ENCODE peak calls at places on chromosomes 3 and 15, in eight cellular contexts. Q, O, R, X, Z, Y, U and N are unnamed samples.

GRCh38 chr3:50671331-50671730 is 3.4 kb upstream of the DOCK3 start:
- DNase-seq in Q (peak), O (no peak), R (no peak), X (no peak), Z (peak), Y (no peak), U (peak), N (peak)

GRCh38 chr3:186361612-186362408 is at the start of gene DGKG:
- DNase-seq in Q (peak), O (no peak), R (peak), X (peak), Z (peak), Y (peak), U (peak), N (peak)

GRCh38 chr15:64856429-64857145 is 14.9 kb downstream of the PLEKHO2 start:
- DNase-seq in Q (no peak), O (no peak), R (no peak), X (peak), Z (peak), Y (no peak), U (no peak), N (peak)

GRCh38 chr15:61621146-61621545 is 392.0 kb upstream of the RORA start:
- DNase-seq in Q (peak), O (no peak), R (peak), X (no peak), Z (peak), Y (peak), U (no peak), N (peak)

GRCh38 chr15:63196846-63197245 is 7.4 kb downstream of the RAB8B start:
- DNase-seq in Q (peak), O (no peak), R (no peak), X (no peak), Z (no peak), Y (no peak), U (no peak), N (no peak)

GRCh38 chr3:149765762-149766334 is 13.6 kb upstream of the COMMD2 start:
- DNase-seq in Q (peak), O (no peak), R (peak), X (no peak), Z (no peak), Y (no peak), U (no peak), N (no peak)

GRCh38 chr3:33658971-33659848 is 58.8 kb downstream of the CLASP2 start:
- DNase-seq in Q (peak), O (peak), R (peak), X (peak), Z (peak), Y (peak), U (peak), N (peak)

GRCh38 chr3:14042680-14043079 is 82.0 kb downstream of the CHCHD4 start:
- DNase-seq in Q (no peak), O (no peak), R (no peak), X (no peak), Z (no peak), Y (no peak), U (no peak), N (no peak)

GRCh38 chr15:33547876-33548275 is 237.1 kb downstream of the RYR3 start:
- DNase-seq in Q (no peak), O (no peak), R (peak), X (no peak), Z (no peak), Y (no peak), U (no peak), N (peak)

GRCh38 chr3:5347486-5347885 is 160.0 kb downstream of the EDEM1 start:
- DNase-seq in Q (peak), O (no peak), R (no peak), X (no peak), Z (no peak), Y (no peak), U (no peak), N (no peak)

GRCh38 chr15:100902436-100903190 is 16.5 kb upstream of the LRRK1 start:
- DNase-seq in Q (peak), O (peak), R (no peak), X (peak), Z (peak), Y (peak), U (peak), N (peak)

GRCh38 chr15:99716540-99716939 is 16.7 kb downstream of the LYSMD4 start:
- DNase-seq in Q (no peak), O (no peak), R (no peak), X (no peak), Z (peak), Y (no peak), U (no peak), N (no peak)

GRCh38 chr3:18438586-18438985 is 13.4 kb upstream of the SATB1 start:
- DNase-seq in Q (peak), O (no peak), R (no peak), X (no peak), Z (no peak), Y (no peak), U (no peak), N (no peak)

GRCh38 chr3:42492508-42493080 is 9.8 kb upstream of the VIPR1 start:
- DNase-seq in Q (no peak), O (no peak), R (no peak), X (no peak), Z (no peak), Y (no peak), U (no peak), N (no peak)

GRCh38 chr3:134355416-134355815 is 18.8 kb downstream of the AMOTL2 start:
- DNase-seq in Q (no peak), O (no peak), R (no peak), X (no peak), Z (no peak), Y (no peak), U (no peak), N (no peak)

GRCh38 chr3:21894459-21895083 is 143.6 kb upstream of the ZNF385D start:
- DNase-seq in Q (peak), O (no peak), R (peak), X (no peak), Z (no peak), Y (no peak), U (no peak), N (no peak)

GRCh38 chr3:36656873-36657272 is 107.5 kb downstream of the DCLK3 start:
- DNase-seq in Q (no peak), O (no peak), R (no peak), X (no peak), Z (no peak), Y (no peak), U (no peak), N (no peak)

GRCh38 chr3:194928183-194928736 is 242.6 kb downstream of the FAM43A start:
- DNase-seq in Q (no peak), O (no peak), R (no peak), X (no peak), Z (no peak), Y (no peak), U (no peak), N (no peak)

GRCh38 chr3:53103566-53104296 is 26.5 kb downstream of the RFT1 start:
- DNase-seq in Q (no peak), O (no peak), R (no peak), X (no peak), Z (peak), Y (no peak), U (no peak), N (no peak)

GRCh38 chr3:131688370-131688769 is 185.6 kb upstream of the MRPL3 start:
- DNase-seq in Q (no peak), O (no peak), R (no peak), X (no peak), Z (no peak), Y (no peak), U (no peak), N (no peak)

GRCh38 chr15:81887913-81888312 is 157.9 kb downstream of the MEX3B start:
- DNase-seq in Q (no peak), O (no peak), R (no peak), X (no peak), Z (no peak), Y (no peak), U (no peak), N (no peak)